ENCODE peak calls at places on chromosome 16, in eight cellular contexts. Q is AG09309, U is PC-9, I is astrocyte of the spinal cord, G is pancreas, V is cardiac fibroblast, N is esophagus squamous epithelium, K is heart right ventricle. W is an unnamed sample.

GRCh38 chr16:77675464-77676324 is 46.6 kb upstream of the NUDT7 start:
- DNase-seq in Q (peak; percentile 45), I (peak; percentile 73), K (no peak), V (peak; percentile 86), G (peak; percentile 35), U (peak; percentile 38), N (no peak), W (peak; percentile 71)

GRCh38 chr16:57728336-57729181 is 7.0 kb upstream of the KATNB1 start:
- DNase-seq in G (no peak), K (no peak), N (no peak), Q (no peak), I (no peak), V (no peak), U (no peak), W (no peak)

GRCh38 chr16:12675852-12676251 is 127.8 kb downstream of the CPPED1 start:
- DNase-seq in V (peak; percentile 73), U (no peak), Q (peak; percentile 18), G (no peak), K (no peak), N (no peak), I (peak; percentile 66), W (no peak)

GRCh38 chr16:86018487-86018886 is 119.5 kb downstream of the IRF8 start:
- DNase-seq in V (peak; percentile 6), U (no peak), I (no peak), Q (no peak), K (no peak), N (no peak), G (no peak), W (no peak)

GRCh38 chr16:52090080-52090479 is 456.9 kb downstream of the TOX3 start:
- DNase-seq in I (no peak), G (no peak), V (no peak), Q (peak; percentile 2), N (no peak), U (no peak), K (no peak), W (no peak)

GRCh38 chr16:369866-370436 is 387 bp downstream of the MRPL28 start:
- DNase-seq in V (no peak), K (no peak), I (peak; percentile 18), U (no peak), G (no peak), N (no peak), Q (no peak), W (no peak)

GRCh38 chr16:28527985-28528384 is 10.8 kb downstream of the NUPR1 start:
- DNase-seq in G (no peak), N (no peak), V (no peak), K (no peak), I (no peak), Q (no peak), U (no peak), W (no peak)

GRCh38 chr16:27974896-27975540 is 88.5 kb downstream of the GSG1L start:
- DNase-seq in V (no peak), N (no peak), Q (no peak), K (no peak), U (no peak), I (no peak), G (no peak), W (no peak)

GRCh38 chr16:67404740-67405226 is 11.5 kb upstream of the TPPP3 start:
- DNase-seq in G (peak; percentile 79), V (no peak), N (no peak), Q (no peak), K (no peak), U (peak; percentile 90), I (no peak), W (no peak)

GRCh38 chr16:28283173-28283572 is 9.2 kb upstream of the SBK1 start:
- DNase-seq in Q (no peak), V (no peak), U (no peak), I (no peak), N (no peak), G (no peak), K (no peak), W (no peak)

GRCh38 chr16:27951752-27952151 is 111.8 kb downstream of the GSG1L start:
- DNase-seq in G (no peak), N (no peak), V (peak; percentile 8), I (no peak), Q (peak; percentile 14), K (no peak), U (no peak), W (no peak)

GRCh38 chr16:48231675-48232214 is 12.4 kb upstream of the LONP2 start:
- DNase-seq in I (peak; percentile 38), N (no peak), V (peak; percentile 61), G (no peak), Q (no peak), U (peak; percentile 29), K (no peak), W (peak; percentile 16)

GRCh38 chr16:70483426-70483825 is 29.0 kb downstream of the FCSK start:
- DNase-seq in Q (no peak), G (no peak), U (no peak), V (no peak), K (no peak), N (no peak), I (no peak), W (peak; percentile 73)

GRCh38 chr16:48244080-48244862 is at the start of gene LONP2:
- DNase-seq in V (peak; percentile 91), N (peak; percentile 57), G (peak; percentile 90), K (peak; percentile 93), U (peak; percentile 90), Q (peak; percentile 48), I (peak; percentile 90), W (peak; percentile 87)

GRCh38 chr16:14649816-14650215 is 17.1 kb downstream of the BFAR start:
- DNase-seq in K (no peak), G (no peak), V (no peak), N (no peak), I (no peak), U (no peak), Q (no peak), W (no peak)

GRCh38 chr16:85181739-85182129 is 69.5 kb upstream of the CIBAR2 start:
- DNase-seq in G (no peak), Q (no peak), U (no peak), V (no peak), I (no peak), N (no peak), K (no peak), W (no peak)

GRCh38 chr16:4409081-4409932 is 7.1 kb downstream of the CORO7 start:
- DNase-seq in U (no peak), K (no peak), G (no peak), V (no peak), N (no peak), Q (no peak), I (no peak), W (no peak)

GRCh38 chr16:2816751-2817495 is at the start of gene PRSS21:
- DNase-seq in N (no peak), Q (no peak), K (no peak), I (no peak), G (no peak), U (peak; percentile 75), V (no peak), W (no peak)

GRCh38 chr16:88649924-88650748 is 717 bp downstream of the CYBA start:
- DNase-seq in U (no peak), I (no peak), Q (no peak), N (no peak), G (no peak), K (peak; percentile 52), V (peak; percentile 41), W (no peak)

GRCh38 chr16:69143116-69143515 is 10.7 kb downstream of the UTP4 start:
- DNase-seq in K (no peak), U (no peak), N (no peak), Q (no peak), G (no peak), I (no peak), V (peak; percentile 3), W (no peak)

GRCh38 chr16:69286941-69287713 is 24.0 kb upstream of the VPS4A start:
- DNase-seq in Q (peak; percentile 60), N (no peak), I (peak; percentile 83), K (peak; percentile 58), G (peak; percentile 15), U (peak; percentile 6), V (peak; percentile 86), W (peak; percentile 70)

GRCh38 chr16:27217256-27217655 is 13.9 kb downstream of the KDM8 start:
- DNase-seq in V (peak; percentile 86), U (no peak), Q (no peak), G (no peak), N (no peak), K (no peak), I (peak; percentile 76), W (no peak)

GRCh38 chr16:21263640-21264211 is 14.4 kb downstream of the CRYM start:
- DNase-seq in U (no peak), Q (peak; percentile 5), N (no peak), V (no peak), I (peak; percentile 17), G (no peak), K (no peak), W (no peak)

GRCh38 chr16:61862756-61863155 is 173.5 kb downstream of the CDH8 start:
- DNase-seq in V (no peak), N (no peak), K (no peak), U (no peak), I (no peak), G (no peak), Q (no peak), W (no peak)

GRCh38 chr16:25426829-25427228 is 169.2 kb upstream of the ZKSCAN2 start:
- DNase-seq in U (no peak), K (no peak), Q (no peak), I (no peak), G (no peak), V (no peak), N (no peak), W (no peak)

GRCh38 chr16:86049641-86050040 is 150.7 kb downstream of the IRF8 start:
- DNase-seq in I (no peak), U (no peak), V (no peak), Q (no peak), K (no peak), N (no peak), G (no peak), W (no peak)

GRCh38 chr16:69187387-69187890 is 475 bp downstream of the SNTB2 start:
- DNase-seq in N (no peak), I (no peak), Q (no peak), K (peak; percentile 62), G (peak; percentile 38), V (no peak), U (peak; percentile 33), W (no peak)

GRCh38 chr16:71610936-71611871 is 14.8 kb upstream of the MARVELD3 start:
- DNase-seq in K (peak; percentile 70), I (peak; percentile 47), N (no peak), U (peak; percentile 70), G (peak; percentile 66), V (peak; percentile 59), Q (no peak), W (peak; percentile 56)
- H3K4me3 ChIP-seq in K (no peak overlapping the region), I (no peak overlapping the region), N (no peak overlapping the region), U (no peak overlapping the region), G (no peak overlapping the region), V (no peak overlapping the region), Q (no peak overlapping the region), W (no peak overlapping the region)

GRCh38 chr16:90000733-90001427 is 18.4 kb downstream of the DBNDD1 start:
- DNase-seq in G (no peak), N (no peak), V (no peak), Q (no peak), I (no peak), U (no peak), K (no peak), W (no peak)
- H3K4me3 ChIP-seq in G (no peak overlapping the region), N (no peak overlapping the region), V (no peak overlapping the region), Q (no peak overlapping the region), I (no peak overlapping the region), U (no peak overlapping the region), K (no peak overlapping the region), W (no peak overlapping the region)

GRCh38 chr16:23302045-23302956 is at the start of gene SCNN1B:
- DNase-seq in U (peak; percentile 42), I (no peak), K (peak; percentile 21), V (no peak), N (no peak), G (no peak), Q (no peak), W (no peak)
- H3K4me3 ChIP-seq in U (peak within 1 kb of the TSS; percentile 84), I (no peak within 1 kb of the TSS), K (peak within 1 kb of the TSS; percentile 32), V (no peak within 1 kb of the TSS), N (peak within 1 kb of the TSS; percentile 53), G (no peak within 1 kb of the TSS), Q (no peak within 1 kb of the TSS), W (no peak within 1 kb of the TSS)

GRCh38 chr16:75252946-75253911 is 1.8 kb upstream of the BCAR1 start:
- DNase-seq in U (no peak), G (peak; percentile 13), I (peak; percentile 37), V (peak; percentile 72), Q (no peak), N (no peak), K (peak; percentile 21), W (no peak)
- H3K4me3 ChIP-seq in U (no peak overlapping the region), G (no peak overlapping the region), I (no peak overlapping the region), V (peak overlapping the region; percentile 24), Q (peak overlapping the region; percentile 27), N (no peak overlapping the region), K (no peak overlapping the region), W (no peak overlapping the region)